ENCODE peak calls at places on chromosomes 4 and X, in four cellular contexts. W is CD4-positive, alpha-beta T cell; V is HCT116; U is AG04450. C is an unnamed sample.

GRCh38 chr4:152247271-152247975 is 288.5 kb downstream of the FBXW7 start:
- DNase-seq in W (no peak), V (no peak), U (no peak), C (no peak)

GRCh38 chr4:74325886-74326285 is 17.6 kb downstream of the EPGN start:
- DNase-seq in W (no peak), V (no peak), U (no peak), C (no peak)

GRCh38 chrX:50770702-50771101 is 43.3 kb downstream of the SHROOM4 start:
- DNase-seq in W (no peak), V (no peak), U (no peak), C (peak; percentile 85)

GRCh38 chr4:7360802-7361201 is 73.9 kb downstream of the PSAPL1 start:
- DNase-seq in W (no peak), V (no peak), U (no peak), C (no peak)

GRCh38 chr4:70873216-70873615 is 29.0 kb upstream of the MOB1B start:
- DNase-seq in W (no peak), V (no peak), U (no peak), C (no peak)

GRCh38 chrX:153597351-153597750 is 1.6 kb downstream of the CCNQ start:
- DNase-seq in W (no peak), V (no peak), U (no peak), C (no peak)

GRCh38 chr4:180827193-180827592 is 1416.0 kb upstream of the TENM3 start:
- DNase-seq in W (no peak), V (no peak), U (no peak), C (no peak)

GRCh38 chrX:107562482-107562881 is 65.8 kb upstream of the PRPS1 start:
- DNase-seq in W (no peak), V (no peak), U (peak; percentile 69), C (no peak)

GRCh38 chrX:10083809-10084208 is 73.0 kb upstream of the CLCN4 start:
- DNase-seq in W (no peak), V (no peak), U (no peak), C (no peak)

GRCh38 chrX:134669378-134670098 is 11.3 kb upstream of the PLAC1 start:
- DNase-seq in W (no peak), V (no peak), U (peak; percentile 78), C (peak; percentile 37)

GRCh38 chr4:20318011-20318898 is 66.5 kb downstream of the SLIT2 start:
- DNase-seq in W (no peak), V (no peak), U (no peak), C (no peak)

GRCh38 chr4:158461336-158461735 is 60.3 kb upstream of the RXFP1 start:
- DNase-seq in W (no peak), V (no peak), U (no peak), C (no peak)

GRCh38 chrX:34350552-34350951 is 218.4 kb upstream of the FAM47A start:
- DNase-seq in W (no peak), V (no peak), U (no peak), C (no peak)

GRCh38 chr4:156298230-156298629 is 344.6 kb upstream of the CTSO start:
- DNase-seq in W (no peak), V (no peak), U (peak; percentile 85), C (no peak)

GRCh38 chr4:16382571-16382970 is 156.3 kb upstream of the TAPT1 start:
- DNase-seq in W (no peak), V (no peak), U (no peak), C (no peak)

GRCh38 chrX:107715331-107716044 is 60.1 kb downstream of the TSC22D3 start:
- DNase-seq in W (peak; percentile 29), V (no peak), U (no peak), C (no peak)

GRCh38 chr4:37244583-37245390 is at the start of gene NWD2:
- DNase-seq in W (no peak), V (no peak), U (no peak), C (no peak)

GRCh38 chr4:90078440-90078839 is 48.8 kb upstream of the CCSER1 start:
- DNase-seq in W (no peak), V (no peak), U (no peak), C (no peak)

GRCh38 chr4:27278615-27279014 is 418.0 kb downstream of the STIM2 start:
- DNase-seq in W (no peak), V (no peak), U (no peak), C (no peak)

GRCh38 chrX:79466636-79467035 is 99.5 kb upstream of the ITM2A start:
- DNase-seq in W (no peak), V (no peak), U (no peak), C (no peak)

GRCh38 chr4:1290165-1290977 is 680 bp downstream of the MAEA start:
- DNase-seq in W (peak; percentile 18), V (no peak), U (no peak), C (no peak)

GRCh38 chrX:50103866-50104566 is 96.8 kb downstream of the AKAP4 start:
- DNase-seq in W (no peak), V (no peak), U (no peak), C (no peak)

GRCh38 chrX:28659269-28659668 is 72.0 kb downstream of the IL1RAPL1 start:
- DNase-seq in W (no peak), V (no peak), U (no peak), C (no peak)

GRCh38 chrX:40326186-40326965 is 228.6 kb upstream of the BCOR start:
- DNase-seq in W (no peak), V (no peak), U (no peak), C (no peak)

GRCh38 chrX:17750436-17750835 is 13.1 kb downstream of the SCML1 start:
- DNase-seq in W (no peak), V (no peak), U (no peak), C (no peak)

GRCh38 chrX:53440101-53440500 is 5.9 kb upstream of the HSD17B10 start:
- DNase-seq in W (no peak), V (no peak), U (no peak), C (no peak)
- H3K27ac ChIP-seq in W (no peak overlapping the region), V (peak overlapping the region; percentile 75), U (peak overlapping the region; percentile 57), C (peak overlapping the region; percentile 62)

DNA sequence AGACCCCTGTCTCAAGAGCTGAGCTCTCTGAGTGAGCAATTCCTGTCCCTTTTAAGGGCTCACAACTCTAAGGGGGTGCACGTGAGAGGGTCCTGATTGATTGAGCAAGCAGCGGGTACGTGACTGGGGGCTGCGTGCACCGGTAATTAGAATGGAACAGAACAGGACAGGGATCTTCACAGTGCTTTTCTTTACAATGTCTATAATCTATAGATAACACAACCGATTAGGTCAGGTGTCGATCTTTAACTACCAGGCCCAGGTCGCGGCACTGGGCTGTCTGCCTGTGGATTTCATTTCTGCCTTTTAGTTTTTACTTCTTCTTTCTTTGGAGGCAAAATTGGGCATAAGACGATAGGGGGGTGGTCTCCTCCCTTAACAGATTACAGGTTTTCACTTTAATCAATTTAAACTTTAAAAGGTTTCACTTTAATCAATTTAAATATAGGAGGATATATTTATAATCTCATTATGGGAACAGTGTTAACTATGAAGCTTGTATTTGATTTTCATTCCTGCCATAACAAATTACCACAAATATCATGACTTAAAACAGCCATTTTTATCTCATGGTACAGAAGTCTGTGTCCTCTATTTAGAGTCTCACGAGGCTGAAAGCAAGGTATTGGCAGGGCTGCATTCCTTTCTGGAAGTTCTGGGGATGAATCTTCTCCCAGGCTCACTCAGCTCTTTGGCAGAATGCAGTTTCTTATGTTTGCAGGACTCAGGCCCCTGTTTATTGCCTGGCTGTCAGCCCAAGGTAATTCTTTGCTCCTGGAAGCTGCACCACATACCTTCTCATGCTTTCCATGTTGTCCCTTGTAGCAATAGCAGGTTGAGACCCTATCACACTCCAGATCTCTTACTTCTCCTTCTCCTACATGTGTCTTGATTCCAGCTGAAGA is 5.2 kb downstream of the SPATA4 start:
- DNase-seq in W (no peak), V (no peak), U (no peak), C (no peak)
- H3K27ac ChIP-seq in W (no peak overlapping the region), V (no peak overlapping the region), U (no peak overlapping the region), C (no peak overlapping the region)

DNA sequence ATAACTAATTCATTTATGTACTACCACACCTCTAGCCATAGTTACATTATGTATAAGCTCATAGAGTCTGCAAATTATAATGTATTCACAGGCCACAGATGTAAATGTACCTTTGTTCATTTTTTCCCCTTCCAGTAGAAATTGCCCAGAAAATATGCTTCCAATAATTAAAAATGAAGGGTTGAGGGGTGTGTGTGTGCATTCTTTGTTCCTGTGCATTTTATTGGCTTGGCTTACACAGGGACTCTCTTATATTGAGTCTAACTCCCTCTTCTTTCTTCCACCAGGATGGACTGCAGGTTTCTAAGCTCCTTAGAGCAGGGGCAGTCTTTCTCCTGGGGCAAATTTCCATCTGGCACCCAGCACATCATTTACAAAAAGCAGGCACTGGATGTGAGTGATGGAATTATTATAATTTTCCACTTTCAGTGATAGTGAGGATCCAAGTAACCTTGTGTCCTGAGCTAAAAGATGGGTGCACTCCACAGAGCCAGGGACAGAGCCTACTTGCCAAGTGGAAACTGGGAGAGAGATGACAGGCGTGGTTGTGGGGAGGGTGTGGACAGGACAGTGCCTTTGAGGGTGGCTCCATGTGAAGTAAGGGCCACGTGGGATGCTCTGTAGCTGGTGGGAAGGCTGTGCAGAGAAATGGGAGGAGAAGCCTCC is 16.2 kb downstream of the IGFBP7 start:
- DNase-seq in W (no peak), V (no peak), U (no peak), C (no peak)
- H3K27ac ChIP-seq in W (no peak overlapping the region), V (no peak overlapping the region), U (no peak overlapping the region), C (peak overlapping the region; percentile 76)

DNA sequence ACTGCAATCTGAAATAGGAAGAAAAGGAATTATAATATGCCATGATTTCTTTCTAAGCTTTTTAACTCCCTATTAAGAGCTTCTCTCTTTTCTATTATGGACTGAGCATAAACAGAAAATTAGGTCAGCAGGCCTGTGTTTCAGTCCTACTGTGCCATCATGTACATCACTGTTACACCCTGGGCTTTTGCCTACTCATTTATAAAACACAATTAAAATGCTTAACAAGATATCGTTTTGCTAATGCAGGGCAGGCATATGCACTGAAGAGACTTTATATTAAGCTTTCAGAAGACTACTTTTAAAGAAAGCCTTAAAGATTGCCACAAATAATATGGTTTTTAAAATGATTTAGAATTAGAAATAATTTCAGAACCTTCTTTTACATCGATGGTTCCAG is 828 bp upstream of the BBS12 start:
- DNase-seq in W (no peak), V (no peak), U (no peak), C (no peak)
- H3K27ac ChIP-seq in W (peak overlapping the region; percentile 57), V (no peak overlapping the region), U (no peak overlapping the region), C (no peak overlapping the region)

GRCh38 chrX:33204889-33205288 is 6.5 kb downstream of the DMD start:
- DNase-seq in W (no peak), V (no peak), U (no peak), C (no peak)
- H3K27ac ChIP-seq in W (no peak overlapping the region), V (no peak overlapping the region), U (no peak overlapping the region), C (peak overlapping the region; percentile 16)

DNA sequence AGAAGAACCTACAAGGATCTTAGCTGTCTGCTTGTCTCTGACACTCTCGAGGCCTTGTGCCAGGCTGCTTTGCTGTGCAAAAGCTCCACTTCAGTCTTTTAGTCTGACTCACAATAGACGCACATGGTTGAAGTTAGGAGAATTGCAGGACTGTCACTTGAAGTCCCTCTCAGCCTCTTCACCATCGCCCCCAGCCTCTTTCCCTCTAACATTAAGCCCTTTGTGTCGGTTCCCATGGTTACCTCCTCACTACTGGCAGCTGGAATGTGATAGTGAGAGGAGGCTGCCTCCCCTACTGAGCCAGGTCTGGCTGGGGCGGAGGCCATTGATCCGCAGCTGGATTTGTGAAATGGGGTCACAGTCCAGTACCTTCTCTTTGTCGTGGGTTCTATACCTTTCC is 201.8 kb downstream of the SOWAHB start:
- DNase-seq in W (no peak), V (no peak), U (no peak), C (no peak)
- H3K27ac ChIP-seq in W (no peak overlapping the region), V (no peak overlapping the region), U (no peak overlapping the region), C (no peak overlapping the region)

C was measured in lung.